ENCODE peak calls at places on chromosome 1, in five cellular contexts. Q, K, C, T and X are unnamed samples.

GRCh38 chr1:41318135-41318534 is 43.1 kb upstream of the FOXO6 start:
- DNase-seq in Q (no peak), K (no peak), C (no peak), T (no peak), X (no peak)

GRCh38 chr1:201850053-201850397 is 21.1 kb downstream of the IPO9 start:
- DNase-seq in Q (peak), K (no peak), C (no peak), T (no peak), X (no peak)

GRCh38 chr1:23555225-23555801 is 4.0 kb downstream of the ID3 start:
- DNase-seq in Q (peak), K (no peak), C (no peak), T (no peak), X (no peak)

GRCh38 chr1:245091171-245091621 is 63.6 kb upstream of the KIF26B start:
- DNase-seq in Q (no peak), K (no peak), C (no peak), T (no peak), X (no peak)

GRCh38 chr1:213530607-213531320 is 457.0 kb upstream of the PROX1 start:
- DNase-seq in Q (no peak), K (no peak), C (no peak), T (no peak), X (no peak)

GRCh38 chr1:201004732-201005131 is 18.8 kb downstream of the KIF21B start:
- DNase-seq in Q (no peak), K (no peak), C (no peak), T (no peak), X (no peak)

GRCh38 chr1:93844262-93845045 is 34.6 kb downstream of the DNTTIP2 start:
- DNase-seq in Q (peak), K (no peak), C (peak), T (peak), X (peak)

GRCh38 chr1:39845569-39846566 is 37.4 kb downstream of the TRIT1 start:
- DNase-seq in Q (peak), K (peak), C (peak), T (no peak), X (peak)

GRCh38 chr1:97820470-97821188 is 100.2 kb downstream of the DPYD start:
- DNase-seq in Q (peak), K (no peak), C (peak), T (no peak), X (no peak)

GRCh38 chr1:33074193-33074945 is 6.6 kb upstream of the AZIN2 start:
- DNase-seq in Q (no peak), K (no peak), C (no peak), T (no peak), X (no peak)